ENCODE peak calls at places on chromosomes 6 and 20, in eight cellular contexts. Z, D, V, H, Y, R, X and G are unnamed samples.

GRCh38 chr20:32282461-32282860 is 5.0 kb downstream of the KIF3B start:
- DNase-seq in Z (no peak), D (no peak), V (no peak), H (no peak), Y (no peak), R (no peak), X (no peak), G (no peak)

GRCh38 chr6:158536084-158536890 is 23.6 kb upstream of the TMEM181 start:
- DNase-seq in Z (peak), D (peak), V (peak), H (peak), Y (peak), R (peak), X (peak), G (peak)

GRCh38 chr20:5835234-5835845 is 85.1 kb downstream of the SHLD1 start:
- DNase-seq in Z (no peak), D (no peak), V (no peak), H (peak), Y (no peak), R (no peak), X (peak), G (no peak)

GRCh38 chr6:28673800-28674671 is 148.4 kb downstream of the GPX5 start:
- DNase-seq in Z (no peak), D (peak), V (no peak), H (no peak), Y (peak), R (no peak), X (peak), G (no peak)

GRCh38 chr6:100116409-100117194 is 122.6 kb upstream of the MCHR2 start:
- DNase-seq in Z (no peak), D (peak), V (peak), H (no peak), Y (peak), R (no peak), X (no peak), G (no peak)

GRCh38 chr6:138017156-138017757 is 90.0 kb downstream of the PERP start:
- DNase-seq in Z (no peak), D (no peak), V (no peak), H (no peak), Y (no peak), R (no peak), X (no peak), G (no peak)

GRCh38 chr6:17470953-17471335 is 77.5 kb downstream of the CAP2 start:
- DNase-seq in Z (no peak), D (no peak), V (no peak), H (no peak), Y (no peak), R (no peak), X (no peak), G (no peak)

GRCh38 chr20:36653456-36653855 is 7.5 kb upstream of the SLA2 start:
- DNase-seq in Z (no peak), D (no peak), V (no peak), H (no peak), Y (no peak), R (no peak), X (no peak), G (no peak)

GRCh38 chr6:129709451-129709908 is 497 bp downstream of the ARHGAP18 start:
- DNase-seq in Z (no peak), D (no peak), V (no peak), H (no peak), Y (no peak), R (no peak), X (no peak), G (no peak)

GRCh38 chr6:119978274-119978889 is 628.8 kb upstream of the MAN1A1 start:
- DNase-seq in Z (no peak), D (peak), V (no peak), H (no peak), Y (no peak), R (no peak), X (no peak), G (no peak)

GRCh38 chr6:43743682-43744381 is 26.2 kb upstream of the VEGFA start:
- DNase-seq in Z (no peak), D (no peak), V (no peak), H (no peak), Y (no peak), R (no peak), X (no peak), G (no peak)

GRCh38 chr6:906920-907319 is 214.0 kb upstream of the EXOC2 start:
- DNase-seq in Z (no peak), D (no peak), V (no peak), H (no peak), Y (no peak), R (no peak), X (no peak), G (no peak)

GRCh38 chr6:92701425-92702096 is 717.8 kb downstream of the EPHA7 start:
- DNase-seq in Z (no peak), D (no peak), V (no peak), H (no peak), Y (no peak), R (no peak), X (no peak), G (no peak)

GRCh38 chr6:70108230-70108629 is 194.7 kb downstream of the COL9A1 start:
- DNase-seq in Z (no peak), D (peak), V (no peak), H (no peak), Y (no peak), R (no peak), X (no peak), G (no peak)

GRCh38 chr6:11354019-11354418 is 121.6 kb upstream of the NEDD9 start:
- DNase-seq in Z (no peak), D (no peak), V (no peak), H (no peak), Y (peak), R (no peak), X (peak), G (no peak)

GRCh38 chr6:169933839-169934698 is 182.6 kb downstream of the ERMARD start:
- DNase-seq in Z (no peak), D (no peak), V (no peak), H (no peak), Y (no peak), R (peak), X (no peak), G (no peak)

GRCh38 chr20:63703471-63703975 is 4.3 kb downstream of the ARFRP1 start:
- DNase-seq in Z (no peak), D (no peak), V (no peak), H (no peak), Y (no peak), R (no peak), X (no peak), G (no peak)

GRCh38 chr6:150266963-150267685 is 101.7 kb upstream of the IYD start:
- DNase-seq in Z (no peak), D (no peak), V (no peak), H (no peak), Y (no peak), R (no peak), X (no peak), G (no peak)